ENCODE peak calls at places on chromosomes 4 and X, in seven cellular contexts. I is G401; Y is NCI-H1417; W is AG09319; Z is sciatic nerve; P is ELR; J is activated CD8-positive, alpha-beta memory T cell treated with anti-CD3 and anti-CD28 coated beads, Interleukin-2, amount 10 ng/mL, durations not matched to agents 7 days and 5 days. A is an unnamed sample.

GRCh38 chr4:183721207-183722081 is 62.4 kb downstream of the TRAPPC11 start:
- DNase-seq in I (no peak), Y (no peak), Z (peak), J (peak), W (no peak), P (peak), A (no peak)

GRCh38 chrX:53324085-53324484 is 42.7 kb upstream of the IQSEC2 start:
- DNase-seq in W (no peak), J (no peak), Y (no peak), P (no peak), Z (no peak), I (no peak), A (no peak)

GRCh38 chrX:153638436-153639176 is 8.4 kb upstream of the DUSP9 start:
- DNase-seq in P (no peak), I (no peak), W (no peak), J (no peak), Z (peak), Y (no peak), A (no peak)

GRCh38 chrX:3576886-3577516 is 136.4 kb downstream of the PRKX start:
- DNase-seq in P (peak), Y (no peak), I (no peak), W (peak), J (no peak), Z (no peak), A (no peak)

GRCh38 chr4:186676531-186677158 is 47.0 kb downstream of the FAT1 start:
- DNase-seq in I (no peak), Z (no peak), W (peak), Y (no peak), P (peak), J (no peak), A (no peak)

GRCh38 chrX:51837926-51838325 is 55.5 kb upstream of the MAGED1 start:
- DNase-seq in I (no peak), P (no peak), Z (peak), J (no peak), Y (peak), W (peak), A (no peak)

GRCh38 chrX:130339408-130340222 is at the start of gene SLC25A14:
- DNase-seq in Y (peak), W (peak), I (peak), P (peak), J (peak), Z (peak), A (peak)

GRCh38 chr4:86481429-86481828 is 112.7 kb upstream of the PTPN13 start:
- DNase-seq in J (no peak), P (no peak), W (no peak), Z (no peak), Y (peak), I (no peak), A (no peak)

GRCh38 chr4:160129439-160129838 is 1026.6 kb downstream of the RAPGEF2 start:
- DNase-seq in Z (no peak), J (no peak), Y (no peak), I (no peak), W (no peak), P (peak), A (no peak)

GRCh38 chrX:110315541-110315940 is 2.3 kb downstream of the AMMECR1 start:
- DNase-seq in Y (no peak), J (no peak), Z (no peak), W (no peak), I (peak), P (no peak), A (peak)

GRCh38 chr4:22129454-22130075 is 181.0 kb upstream of the KCNIP4 start:
- DNase-seq in I (no peak), J (no peak), Y (peak), Z (no peak), W (peak), P (peak), A (peak)